ENCODE peak calls at places on chromosomes 6 and 20, in seven cellular contexts. One of them, this sample, is unnamed.

GRCh38 chr6:133985970-133986369 is 32.9 kb downstream of the TBPL1 start:
- DNase-seq in AG09319: no peak
- DNase-seq in tibial artery: no peak
- DNase-seq in activated T-cell treated with anti-CD3 and anti-CD28 coated beads for 1 hour: no peak
- DNase-seq in EL: no peak
- DNase-seq in stimulated activated CD8-positive, alpha-beta memory T cell treated with anti-CD3 and anti-CD28 coated beads, Interleukin-2, amount 100 ng/mL, for 48 hours: no peak
- DNase-seq in ureter: no peak
- DNase-seq in this sample: no peak

GRCh38 chr6:93902517-93902916 is 483.2 kb upstream of the EPHA7 start:
- DNase-seq in AG09319: no peak
- DNase-seq in tibial artery: no peak
- DNase-seq in activated T-cell treated with anti-CD3 and anti-CD28 coated beads for 1 hour: no peak
- DNase-seq in EL: no peak
- DNase-seq in stimulated activated CD8-positive, alpha-beta memory T cell treated with anti-CD3 and anti-CD28 coated beads, Interleukin-2, amount 100 ng/mL, for 48 hours: no peak
- DNase-seq in ureter: no peak
- DNase-seq in this sample: no peak

GRCh38 chr20:41540459-41540858 is 77.7 kb downstream of the CHD6 start:
- DNase-seq in AG09319: no peak
- DNase-seq in tibial artery: no peak
- DNase-seq in activated T-cell treated with anti-CD3 and anti-CD28 coated beads for 1 hour: no peak
- DNase-seq in EL: no peak
- DNase-seq in stimulated activated CD8-positive, alpha-beta memory T cell treated with anti-CD3 and anti-CD28 coated beads, Interleukin-2, amount 100 ng/mL, for 48 hours: no peak
- DNase-seq in ureter: no peak
- DNase-seq in this sample: no peak

GRCh38 chr6:125014157-125014957 is 52.1 kb downstream of the RNF217 start:
- DNase-seq in AG09319: peak
- DNase-seq in tibial artery: no peak
- DNase-seq in activated T-cell treated with anti-CD3 and anti-CD28 coated beads for 1 hour: no peak
- DNase-seq in EL: peak
- DNase-seq in stimulated activated CD8-positive, alpha-beta memory T cell treated with anti-CD3 and anti-CD28 coated beads, Interleukin-2, amount 100 ng/mL, for 48 hours: no peak
- DNase-seq in ureter: no peak
- DNase-seq in this sample: no peak

GRCh38 chr6:18741741-18742140 is 354.6 kb downstream of the RNF144B start:
- DNase-seq in AG09319: no peak
- DNase-seq in tibial artery: no peak
- DNase-seq in activated T-cell treated with anti-CD3 and anti-CD28 coated beads for 1 hour: no peak
- DNase-seq in EL: no peak
- DNase-seq in stimulated activated CD8-positive, alpha-beta memory T cell treated with anti-CD3 and anti-CD28 coated beads, Interleukin-2, amount 100 ng/mL, for 48 hours: no peak
- DNase-seq in ureter: no peak
- DNase-seq in this sample: no peak

GRCh38 chr6:136582702-136583471 is 32.7 kb upstream of the MAP7 start:
- DNase-seq in AG09319: peak
- DNase-seq in tibial artery: no peak
- DNase-seq in activated T-cell treated with anti-CD3 and anti-CD28 coated beads for 1 hour: no peak
- DNase-seq in EL: peak
- DNase-seq in stimulated activated CD8-positive, alpha-beta memory T cell treated with anti-CD3 and anti-CD28 coated beads, Interleukin-2, amount 100 ng/mL, for 48 hours: no peak
- DNase-seq in ureter: no peak
- DNase-seq in this sample: no peak

GRCh38 chr6:93644611-93645010 is 225.3 kb upstream of the EPHA7 start:
- DNase-seq in AG09319: no peak
- DNase-seq in tibial artery: no peak
- DNase-seq in activated T-cell treated with anti-CD3 and anti-CD28 coated beads for 1 hour: no peak
- DNase-seq in EL: no peak
- DNase-seq in stimulated activated CD8-positive, alpha-beta memory T cell treated with anti-CD3 and anti-CD28 coated beads, Interleukin-2, amount 100 ng/mL, for 48 hours: no peak
- DNase-seq in ureter: no peak
- DNase-seq in this sample: no peak

GRCh38 chr20:5835870-5836269 is 85.7 kb downstream of the SHLD1 start:
- DNase-seq in AG09319: no peak
- DNase-seq in tibial artery: no peak
- DNase-seq in activated T-cell treated with anti-CD3 and anti-CD28 coated beads for 1 hour: no peak
- DNase-seq in EL: no peak
- DNase-seq in stimulated activated CD8-positive, alpha-beta memory T cell treated with anti-CD3 and anti-CD28 coated beads, Interleukin-2, amount 100 ng/mL, for 48 hours: no peak
- DNase-seq in ureter: no peak
- DNase-seq in this sample: no peak

GRCh38 chr20:54468082-54468481 is 7.3 kb upstream of the DOK5 start:
- DNase-seq in AG09319: no peak
- DNase-seq in tibial artery: no peak
- DNase-seq in activated T-cell treated with anti-CD3 and anti-CD28 coated beads for 1 hour: no peak
- DNase-seq in EL: no peak
- DNase-seq in stimulated activated CD8-positive, alpha-beta memory T cell treated with anti-CD3 and anti-CD28 coated beads, Interleukin-2, amount 100 ng/mL, for 48 hours: no peak
- DNase-seq in ureter: no peak
- DNase-seq in this sample: no peak

GRCh38 chr20:57659789-57660509 is 39.7 kb upstream of the ZBP1 start:
- DNase-seq in AG09319: no peak
- DNase-seq in tibial artery: peak
- DNase-seq in activated T-cell treated with anti-CD3 and anti-CD28 coated beads for 1 hour: no peak
- DNase-seq in EL: no peak
- DNase-seq in stimulated activated CD8-positive, alpha-beta memory T cell treated with anti-CD3 and anti-CD28 coated beads, Interleukin-2, amount 100 ng/mL, for 48 hours: no peak
- DNase-seq in ureter: peak
- DNase-seq in this sample: peak

GRCh38 chr20:21515300-21516179 is 1.7 kb upstream of the NKX2-2 start:
- DNase-seq in AG09319: no peak
- DNase-seq in tibial artery: no peak
- DNase-seq in activated T-cell treated with anti-CD3 and anti-CD28 coated beads for 1 hour: no peak
- DNase-seq in EL: no peak
- DNase-seq in stimulated activated CD8-positive, alpha-beta memory T cell treated with anti-CD3 and anti-CD28 coated beads, Interleukin-2, amount 100 ng/mL, for 48 hours: no peak
- DNase-seq in ureter: no peak
- DNase-seq in this sample: no peak

GRCh38 chr6:33679761-33680160 is 31.7 kb downstream of the UQCC2 start:
- DNase-seq in AG09319: no peak
- DNase-seq in tibial artery: no peak
- DNase-seq in activated T-cell treated with anti-CD3 and anti-CD28 coated beads for 1 hour: no peak
- DNase-seq in EL: no peak
- DNase-seq in stimulated activated CD8-positive, alpha-beta memory T cell treated with anti-CD3 and anti-CD28 coated beads, Interleukin-2, amount 100 ng/mL, for 48 hours: no peak
- DNase-seq in ureter: no peak
- DNase-seq in this sample: no peak

GRCh38 chr6:72788188-72788587 is 166.3 kb downstream of the KCNQ5 start:
- DNase-seq in AG09319: no peak
- DNase-seq in tibial artery: no peak
- DNase-seq in activated T-cell treated with anti-CD3 and anti-CD28 coated beads for 1 hour: no peak
- DNase-seq in EL: peak
- DNase-seq in stimulated activated CD8-positive, alpha-beta memory T cell treated with anti-CD3 and anti-CD28 coated beads, Interleukin-2, amount 100 ng/mL, for 48 hours: no peak
- DNase-seq in ureter: no peak
- DNase-seq in this sample: no peak

GRCh38 chr20:32893878-32894483 is 35.3 kb downstream of the EFCAB8 start:
- DNase-seq in AG09319: no peak
- DNase-seq in tibial artery: no peak
- DNase-seq in activated T-cell treated with anti-CD3 and anti-CD28 coated beads for 1 hour: no peak
- DNase-seq in EL: peak
- DNase-seq in stimulated activated CD8-positive, alpha-beta memory T cell treated with anti-CD3 and anti-CD28 coated beads, Interleukin-2, amount 100 ng/mL, for 48 hours: no peak
- DNase-seq in ureter: no peak
- DNase-seq in this sample: no peak

This sample was measured in left lobe of liver.